ENCODE peak calls at places on chromosome 7, in six cellular contexts. One of them, this sample, is unnamed.

GRCh38 chr7:6171532-6172330 is 100.7 kb downstream of the CYTH3 start:
- DNase-seq in cardiac muscle cell: no peak
- DNase-seq in iPS DF 6.9: peak; percentile 35
- DNase-seq in small intestine: no peak
- DNase-seq in CD8-positive, alpha-beta T cell: no peak
- DNase-seq in right lobe of liver: no peak
- DNase-seq in this sample: no peak

GRCh38 chr7:31100445-31100844 is 48.3 kb downstream of the ADCYAP1R1 start:
- DNase-seq in small intestine: no peak
- DNase-seq in CD8-positive, alpha-beta T cell: no peak
- DNase-seq in cardiac muscle cell: no peak
- DNase-seq in right lobe of liver: no peak
- DNase-seq in iPS DF 6.9: no peak
- DNase-seq in this sample: no peak

GRCh38 chr7:29606287-29606721 is 42.7 kb downstream of the PRR15 start:
- DNase-seq in CD8-positive, alpha-beta T cell: no peak
- DNase-seq in iPS DF 6.9: no peak
- DNase-seq in small intestine: peak; percentile 95
- DNase-seq in cardiac muscle cell: peak; percentile 87
- DNase-seq in right lobe of liver: no peak
- DNase-seq in this sample: peak; percentile 37

GRCh38 chr7:141073173-141073640 is 657 bp upstream of the TMEM178B start:
- DNase-seq in cardiac muscle cell: peak; percentile 90
- DNase-seq in right lobe of liver: peak; percentile 31
- DNase-seq in small intestine: no peak
- DNase-seq in iPS DF 6.9: no peak
- DNase-seq in CD8-positive, alpha-beta T cell: no peak
- DNase-seq in this sample: peak; percentile 22

GRCh38 chr7:20316706-20317105 is 14.0 kb upstream of the ITGB8 start:
- DNase-seq in cardiac muscle cell: no peak
- DNase-seq in iPS DF 6.9: no peak
- DNase-seq in right lobe of liver: no peak
- DNase-seq in small intestine: no peak
- DNase-seq in CD8-positive, alpha-beta T cell: no peak
- DNase-seq in this sample: no peak

GRCh38 chr7:150737265-150738055 is at the start of gene GIMAP5:
- DNase-seq in iPS DF 6.9: no peak
- DNase-seq in small intestine: no peak
- DNase-seq in CD8-positive, alpha-beta T cell: peak; percentile 61
- DNase-seq in cardiac muscle cell: no peak
- DNase-seq in right lobe of liver: no peak
- DNase-seq in this sample: no peak

GRCh38 chr7:132084776-132085388 is 491.4 kb downstream of the PLXNA4 start:
- DNase-seq in right lobe of liver: no peak
- DNase-seq in CD8-positive, alpha-beta T cell: no peak
- DNase-seq in cardiac muscle cell: no peak
- DNase-seq in small intestine: peak; percentile 94
- DNase-seq in iPS DF 6.9: no peak
- DNase-seq in this sample: no peak

GRCh38 chr7:128076216-128076821 is 45.1 kb upstream of the LRRC4 start:
- DNase-seq in cardiac muscle cell: no peak
- DNase-seq in CD8-positive, alpha-beta T cell: no peak
- DNase-seq in small intestine: no peak
- DNase-seq in right lobe of liver: no peak
- DNase-seq in iPS DF 6.9: no peak
- DNase-seq in this sample: no peak

GRCh38 chr7:102167254-102167653 is 119.4 kb upstream of the SH2B2 start:
- DNase-seq in CD8-positive, alpha-beta T cell: no peak
- DNase-seq in iPS DF 6.9: no peak
- DNase-seq in small intestine: no peak
- DNase-seq in cardiac muscle cell: no peak
- DNase-seq in right lobe of liver: no peak
- DNase-seq in this sample: no peak

GRCh38 chr7:5420841-5421625 is 2.6 kb downstream of the TNRC18 start:
- DNase-seq in cardiac muscle cell: peak; percentile 27
- DNase-seq in iPS DF 6.9: no peak
- DNase-seq in small intestine: peak; percentile 28
- DNase-seq in right lobe of liver: peak; percentile 53
- DNase-seq in CD8-positive, alpha-beta T cell: no peak
- DNase-seq in this sample: no peak

GRCh38 chr7:120168066-120168465 is 104.9 kb upstream of the KCND2 start:
- DNase-seq in right lobe of liver: no peak
- DNase-seq in small intestine: no peak
- DNase-seq in iPS DF 6.9: no peak
- DNase-seq in CD8-positive, alpha-beta T cell: no peak
- DNase-seq in cardiac muscle cell: no peak
- DNase-seq in this sample: no peak

GRCh38 chr7:47950714-47951113 is 2.4 kb upstream of the PKD1L1 start:
- DNase-seq in right lobe of liver: no peak
- DNase-seq in iPS DF 6.9: no peak
- DNase-seq in cardiac muscle cell: no peak
- DNase-seq in small intestine: no peak
- DNase-seq in CD8-positive, alpha-beta T cell: no peak
- DNase-seq in this sample: no peak

GRCh38 chr7:1525409-1525808 is 5.1 kb upstream of the MAFK start:
- DNase-seq in iPS DF 6.9: no peak
- DNase-seq in small intestine: no peak
- DNase-seq in cardiac muscle cell: no peak
- DNase-seq in right lobe of liver: no peak
- DNase-seq in CD8-positive, alpha-beta T cell: no peak
- DNase-seq in this sample: no peak

GRCh38 chr7:1523838-1524237 is 6.7 kb upstream of the MAFK start:
- DNase-seq in CD8-positive, alpha-beta T cell: no peak
- DNase-seq in small intestine: peak; percentile 94
- DNase-seq in right lobe of liver: no peak
- DNase-seq in iPS DF 6.9: no peak
- DNase-seq in cardiac muscle cell: no peak
- DNase-seq in this sample: no peak

GRCh38 chr7:1523208-1523607 is 7.3 kb upstream of the MAFK start:
- DNase-seq in small intestine: peak; percentile 95
- DNase-seq in right lobe of liver: no peak
- DNase-seq in CD8-positive, alpha-beta T cell: no peak
- DNase-seq in iPS DF 6.9: no peak
- DNase-seq in cardiac muscle cell: no peak
- DNase-seq in this sample: no peak

GRCh38 chr7:1520574-1521234 is 9.8 kb upstream of the MAFK start:
- DNase-seq in right lobe of liver: peak; percentile 33
- DNase-seq in cardiac muscle cell: no peak
- DNase-seq in CD8-positive, alpha-beta T cell: no peak
- DNase-seq in small intestine: no peak
- DNase-seq in iPS DF 6.9: no peak
- DNase-seq in this sample: no peak

DNA sequence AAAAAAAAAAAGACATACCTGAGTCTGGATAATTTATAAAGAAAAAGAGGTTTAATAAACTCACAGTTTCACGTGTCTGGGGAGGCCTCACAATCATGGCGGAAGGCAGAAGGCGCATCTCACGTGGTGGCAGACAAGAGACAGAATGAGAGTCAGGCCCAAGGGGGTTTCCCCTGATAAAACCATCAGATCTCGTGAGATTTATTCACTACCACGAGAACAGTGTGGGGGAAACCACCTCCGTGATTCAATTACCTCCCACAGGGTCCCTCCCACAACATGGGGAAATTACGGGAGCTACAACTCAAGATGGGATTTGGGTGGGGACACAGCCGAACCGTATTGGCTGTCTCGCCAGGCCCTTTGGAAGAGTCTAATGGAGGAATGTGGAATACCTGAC is 9.0 kb upstream of the MAFK start:
- DNase-seq in right lobe of liver: no peak
- DNase-seq in iPS DF 6.9: no peak
- DNase-seq in cardiac muscle cell: no peak
- DNase-seq in small intestine: no peak
- DNase-seq in CD8-positive, alpha-beta T cell: no peak
- DNase-seq in this sample: no peak
- H3K27ac ChIP-seq in right lobe of liver: no peak overlapping the region
- H3K27ac ChIP-seq in iPS DF 6.9: no peak overlapping the region
- H3K27ac ChIP-seq in cardiac muscle cell: no peak overlapping the region
- H3K27ac ChIP-seq in small intestine: no peak overlapping the region
- H3K27ac ChIP-seq in CD8-positive, alpha-beta T cell: no peak overlapping the region
- H3K27ac ChIP-seq in this sample: no peak overlapping the region

DNA sequence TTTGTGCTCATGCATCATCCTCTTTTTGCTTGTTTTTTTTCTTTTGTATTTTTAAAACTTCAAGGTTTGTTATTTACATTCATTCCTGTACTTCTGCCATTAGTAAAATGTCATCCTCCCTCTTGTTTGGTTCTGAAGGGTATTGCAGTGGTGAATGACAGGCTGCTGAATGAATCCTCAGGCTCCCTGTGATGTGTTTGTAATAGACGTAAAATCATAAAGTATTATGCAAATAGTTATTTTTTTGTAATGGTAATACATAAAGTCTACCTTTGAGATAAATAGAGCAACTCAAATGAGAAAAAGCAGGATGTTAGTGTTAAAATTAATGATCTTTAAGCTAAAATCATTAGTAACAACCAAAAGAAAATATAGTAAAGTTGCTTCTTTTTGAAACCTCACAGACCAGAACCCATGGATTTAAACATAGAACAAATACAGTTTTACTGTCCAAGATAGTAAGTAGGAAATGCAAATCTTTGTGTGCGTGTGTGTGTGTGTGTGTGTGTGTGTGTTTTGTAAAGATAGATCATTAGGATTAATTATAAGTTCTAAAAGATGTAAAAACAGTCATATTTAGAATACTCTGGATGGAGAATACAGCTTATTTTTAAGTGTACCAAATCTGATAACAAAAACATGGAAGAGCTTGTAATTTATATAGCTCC is 4.5 kb downstream of the GLCCI1 start:
- DNase-seq in CD8-positive, alpha-beta T cell: no peak
- DNase-seq in right lobe of liver: no peak
- DNase-seq in iPS DF 6.9: no peak
- DNase-seq in cardiac muscle cell: no peak
- DNase-seq in small intestine: no peak
- DNase-seq in this sample: no peak
- H3K4me3 ChIP-seq in CD8-positive, alpha-beta T cell: no peak overlapping the region
- H3K4me3 ChIP-seq in right lobe of liver: no peak overlapping the region
- H3K4me3 ChIP-seq in iPS DF 6.9: no peak overlapping the region
- H3K4me3 ChIP-seq in cardiac muscle cell: no peak overlapping the region
- H3K4me3 ChIP-seq in small intestine: no peak overlapping the region
- H3K4me3 ChIP-seq in this sample: no peak overlapping the region

GRCh38 chr7:1727812-1728570 is 57.9 kb downstream of the ELFN1 start:
- DNase-seq in small intestine: no peak
- DNase-seq in iPS DF 6.9: no peak
- DNase-seq in right lobe of liver: no peak
- DNase-seq in CD8-positive, alpha-beta T cell: no peak
- DNase-seq in cardiac muscle cell: no peak
- DNase-seq in this sample: no peak
- H3K27me3 ChIP-seq in small intestine: no peaks in the 10 kb centered on the region
- H3K27me3 ChIP-seq in iPS DF 6.9: no peaks in the 10 kb centered on the region
- H3K27me3 ChIP-seq in right lobe of liver: no peaks in the 10 kb centered on the region
- H3K27me3 ChIP-seq in CD8-positive, alpha-beta T cell: no peaks in the 10 kb centered on the region
- H3K27me3 ChIP-seq in cardiac muscle cell: no peaks in the 10 kb centered on the region
- H3K27me3 ChIP-seq in this sample: no peaks in the 10 kb centered on the region

DNA sequence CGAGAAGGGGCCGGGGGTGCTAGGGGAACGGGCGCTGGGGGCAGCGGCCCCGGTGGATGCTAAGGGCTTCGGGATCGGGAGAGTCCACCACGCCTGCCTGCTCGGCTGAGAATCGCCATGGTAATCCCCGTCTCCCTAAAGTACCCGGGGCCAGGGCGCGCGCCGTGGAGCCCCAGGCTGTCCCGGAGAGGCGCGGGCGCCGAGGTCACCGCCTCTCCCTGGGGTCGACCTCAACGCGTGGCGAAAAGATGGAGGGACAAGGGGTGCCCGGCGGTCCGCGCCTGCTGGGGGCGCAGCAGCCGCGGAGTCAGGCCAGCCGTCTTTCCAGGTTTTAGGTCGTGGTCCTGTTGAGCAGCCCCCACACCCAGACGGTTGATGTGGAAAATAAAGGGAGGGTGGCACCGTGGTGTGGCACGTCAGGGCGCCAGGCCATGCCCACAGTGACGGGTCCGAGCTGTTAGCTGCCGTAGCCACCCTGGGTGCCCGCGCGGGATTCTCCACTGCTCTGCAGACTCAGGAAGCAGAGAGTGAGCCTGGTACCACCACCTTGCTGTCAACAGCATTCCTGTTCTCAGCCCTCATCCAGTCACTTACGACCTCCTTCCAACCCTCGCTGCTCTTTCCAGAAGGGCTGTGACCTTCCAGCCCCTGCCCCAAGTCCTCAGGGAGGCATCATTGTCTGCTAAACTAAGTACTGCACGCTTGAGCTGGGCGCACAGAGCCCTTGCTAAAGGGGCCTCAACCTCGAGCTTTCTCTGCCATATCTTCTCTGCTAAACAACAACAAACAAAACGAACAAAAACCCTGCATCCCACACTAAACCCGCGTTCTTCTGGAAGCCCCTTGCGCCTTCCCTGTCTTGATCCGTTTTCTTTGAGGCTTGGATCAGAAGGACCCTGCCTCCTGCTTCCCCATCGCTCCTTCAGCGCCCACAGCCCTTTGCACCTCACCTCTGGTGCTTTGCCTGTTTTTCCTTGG is 666 bp downstream of the SMKR1 start:
- DNase-seq in CD8-positive, alpha-beta T cell: peak; percentile 19
- DNase-seq in cardiac muscle cell: peak; percentile 36
- DNase-seq in iPS DF 6.9: no peak
- DNase-seq in right lobe of liver: peak; percentile 24
- DNase-seq in small intestine: no peak
- DNase-seq in this sample: no peak
- H3K27ac ChIP-seq in CD8-positive, alpha-beta T cell: peak overlapping the region; percentile 64
- H3K27ac ChIP-seq in cardiac muscle cell: no peak overlapping the region
- H3K27ac ChIP-seq in iPS DF 6.9: no peak overlapping the region
- H3K27ac ChIP-seq in right lobe of liver: no peak overlapping the region
- H3K27ac ChIP-seq in small intestine: no peak overlapping the region
- H3K27ac ChIP-seq in this sample: no peak overlapping the region

DNA sequence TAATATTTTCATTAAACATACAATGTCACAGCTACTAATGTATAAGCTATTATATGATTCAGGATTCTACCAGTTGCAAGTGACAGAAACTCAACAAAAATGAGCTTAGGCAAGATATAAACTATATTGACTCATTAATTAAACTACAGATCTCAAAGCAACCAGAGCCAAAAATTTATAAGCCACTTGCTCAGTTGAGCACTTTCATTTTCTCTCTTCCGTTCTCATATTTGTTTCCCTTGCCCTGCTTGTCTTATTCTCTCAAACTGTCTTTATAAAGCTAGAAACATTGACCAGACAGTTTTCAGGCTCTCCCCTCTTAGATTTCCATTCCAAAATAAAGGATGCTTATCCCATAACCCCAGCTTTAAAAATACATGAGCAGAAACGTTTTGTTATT is 60.2 kb upstream of the DGKB start:
- DNase-seq in CD8-positive, alpha-beta T cell: no peak
- DNase-seq in small intestine: no peak
- DNase-seq in iPS DF 6.9: no peak
- DNase-seq in cardiac muscle cell: no peak
- DNase-seq in right lobe of liver: no peak
- DNase-seq in this sample: no peak
- H3K4me3 ChIP-seq in CD8-positive, alpha-beta T cell: no peak overlapping the region
- H3K4me3 ChIP-seq in small intestine: no peak overlapping the region
- H3K4me3 ChIP-seq in iPS DF 6.9: no peak overlapping the region
- H3K4me3 ChIP-seq in cardiac muscle cell: no peak overlapping the region
- H3K4me3 ChIP-seq in right lobe of liver: peak overlapping the region; percentile 22
- H3K4me3 ChIP-seq in this sample: no peak overlapping the region

DNA sequence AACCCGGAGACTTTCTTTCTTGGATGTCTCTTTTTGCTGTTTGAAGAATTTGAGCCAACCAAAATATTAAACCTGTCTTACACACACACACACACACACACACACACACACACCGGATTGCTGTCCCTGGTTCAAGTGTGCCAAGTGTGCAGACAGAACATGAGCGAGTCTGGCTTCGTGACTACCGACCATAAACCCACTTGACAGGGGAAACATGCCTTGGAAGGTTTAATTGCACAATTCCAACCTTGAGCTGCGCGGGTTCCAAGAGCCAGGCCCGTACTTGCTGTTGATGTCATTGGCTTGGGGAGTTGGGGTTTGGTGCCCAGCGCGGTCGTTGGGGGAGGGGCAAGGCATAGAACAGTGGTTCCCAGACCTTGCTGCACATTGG is 1.7 kb downstream of the EGFR start:
- DNase-seq in iPS DF 6.9: no peak
- DNase-seq in small intestine: peak; percentile 65
- DNase-seq in cardiac muscle cell: no peak
- DNase-seq in right lobe of liver: peak; percentile 70
- DNase-seq in CD8-positive, alpha-beta T cell: no peak
- DNase-seq in this sample: no peak
- H3K27me3 ChIP-seq in iPS DF 6.9: peaks cover 28% of the 10 kb centered on the region
- H3K27me3 ChIP-seq in small intestine: no peaks in the 10 kb centered on the region
- H3K27me3 ChIP-seq in cardiac muscle cell: peaks cover 96% of the 10 kb centered on the region
- H3K27me3 ChIP-seq in right lobe of liver: no peaks in the 10 kb centered on the region
- H3K27me3 ChIP-seq in CD8-positive, alpha-beta T cell: no peaks in the 10 kb centered on the region
- H3K27me3 ChIP-seq in this sample: peaks cover 45% of the 10 kb centered on the region